ENCODE peak calls at places on chromosomes 11 and 22, in ten cellular contexts. Q is transverse colon; Y is IMR-90; S is HL-60; V is left ventricle myocardium inferior; R is endodermal cell; X is uterus; T is effector memory CD4-positive, alpha-beta T cell; A is stomach; P is WERI-Rb-1. H is an unnamed sample. For H3K27me3, the result is how much of the 10 kb centered on the place peaks cover.

GRCh38 chr11:57294225-57295131 is 30.3 kb downstream of the TNKS1BP1 start:
- DNase-seq in Q (peak), A (peak), S (no peak), X (no peak), Y (peak), P (no peak), R (no peak), T (no peak), V (no peak), H (no peak)

GRCh38 chr22:46355996-46356471 is 20.5 kb downstream of the TRMU start:
- DNase-seq in P (no peak), Y (no peak), Q (peak), T (no peak), A (no peak), S (no peak), R (no peak), X (no peak), V (no peak), H (no peak)

GRCh38 chr11:134046681-134047449 is 22.0 kb upstream of the JAM3 start:
- DNase-seq in S (no peak), X (no peak), R (no peak), T (no peak), Q (no peak), A (no peak), Y (no peak), V (no peak), P (no peak), H (no peak)

GRCh38 chr11:28104984-28105383 is 3.0 kb downstream of the KIF18A start:
- DNase-seq in Q (no peak), X (no peak), P (no peak), Y (no peak), R (no peak), T (no peak), S (no peak), A (no peak), V (no peak), H (no peak)

GRCh38 chr11:15969281-15969680 is 387.1 kb downstream of the SOX6 start:
- DNase-seq in S (peak), Q (peak), T (no peak), R (peak), P (peak), X (peak), V (peak), A (peak), Y (peak), H (no peak)

GRCh38 chr11:20049231-20049630 is 111.0 kb downstream of the DBX1 start:
- DNase-seq in R (peak), S (no peak), V (no peak), P (no peak), T (no peak), Y (no peak), X (peak), Q (no peak), A (no peak), H (no peak)

GRCh38 chr22:18154821-18155390 is 4.9 kb downstream of the USP18 start:
- DNase-seq in V (no peak), R (no peak), Q (no peak), A (no peak), T (no peak), Y (no peak), S (no peak), P (no peak), X (no peak), H (no peak)

GRCh38 chr22:46357186-46357500 is 21.6 kb downstream of the TRMU start:
- DNase-seq in S (no peak), X (no peak), V (no peak), Q (no peak), Y (no peak), P (no peak), T (no peak), R (no peak), A (no peak), H (no peak)

GRCh38 chr22:46637711-46638600 is 17.8 kb downstream of the GRAMD4 start:
- DNase-seq in S (no peak), Y (no peak), V (no peak), R (no peak), A (no peak), P (no peak), T (no peak), Q (no peak), X (no peak), H (no peak)

GRCh38 chr22:22935546-22936157 is 48.0 kb downstream of the IGLL5 start:
- DNase-seq in P (no peak), V (no peak), X (no peak), T (no peak), Y (no peak), A (peak), S (no peak), R (peak), Q (peak), H (no peak)

GRCh38 chr11:94938399-94939055 is 34.8 kb downstream of the CWC15 start:
- DNase-seq in Y (peak), R (no peak), A (no peak), S (no peak), Q (no peak), T (no peak), P (no peak), V (peak), X (peak), H (no peak)

GRCh38 chr11:44542372-44542771 is 23.1 kb upstream of the CD82 start:
- DNase-seq in T (no peak), A (no peak), S (no peak), R (no peak), Y (no peak), V (no peak), X (no peak), P (no peak), Q (no peak), H (no peak)
- H3K27ac ChIP-seq in T (no peak), A (no peak), S (no peak), R (no peak), Y (no peak), V (no peak), X (no peak), P (no peak), Q (no peak), H (no peak)

GRCh38 chr11:13923716-13924650 is 38.5 kb upstream of the SPON1 start:
- DNase-seq in V (no peak), Y (no peak), R (no peak), P (no peak), X (no peak), T (no peak), S (no peak), Q (no peak), A (no peak), H (peak)
- H3K4me3 ChIP-seq in V (no peak), Y (no peak), R (no peak), P (no peak), X (no peak), T (peak), S (no peak), Q (no peak), A (no peak), H (peak)

GRCh38 chr11:65315866-65316233 is 1.2 kb downstream of the CDC42EP2 start:
- DNase-seq in R (no peak), Q (no peak), V (no peak), Y (no peak), X (no peak), T (no peak), S (no peak), P (no peak), A (no peak), H (no peak)

GRCh38 chr11:65315204-65315865 is 669 bp downstream of the CDC42EP2 start:
- DNase-seq in R (peak), Y (peak), P (peak), S (peak), X (peak), A (peak), T (peak), Q (peak), V (peak), H (peak)

GRCh38 chr11:65316311-65316978 is 1.8 kb downstream of the CDC42EP2 start:
- DNase-seq in Y (peak), Q (peak), R (peak), S (peak), A (no peak), P (no peak), V (peak), T (no peak), X (peak), H (no peak)

GRCh38 chr11:65316979-65317786 is 2.5 kb downstream of the CDC42EP2 start:
- DNase-seq in P (peak), V (peak), T (no peak), A (peak), Y (peak), Q (peak), X (peak), S (no peak), R (peak), H (no peak)

DNA sequence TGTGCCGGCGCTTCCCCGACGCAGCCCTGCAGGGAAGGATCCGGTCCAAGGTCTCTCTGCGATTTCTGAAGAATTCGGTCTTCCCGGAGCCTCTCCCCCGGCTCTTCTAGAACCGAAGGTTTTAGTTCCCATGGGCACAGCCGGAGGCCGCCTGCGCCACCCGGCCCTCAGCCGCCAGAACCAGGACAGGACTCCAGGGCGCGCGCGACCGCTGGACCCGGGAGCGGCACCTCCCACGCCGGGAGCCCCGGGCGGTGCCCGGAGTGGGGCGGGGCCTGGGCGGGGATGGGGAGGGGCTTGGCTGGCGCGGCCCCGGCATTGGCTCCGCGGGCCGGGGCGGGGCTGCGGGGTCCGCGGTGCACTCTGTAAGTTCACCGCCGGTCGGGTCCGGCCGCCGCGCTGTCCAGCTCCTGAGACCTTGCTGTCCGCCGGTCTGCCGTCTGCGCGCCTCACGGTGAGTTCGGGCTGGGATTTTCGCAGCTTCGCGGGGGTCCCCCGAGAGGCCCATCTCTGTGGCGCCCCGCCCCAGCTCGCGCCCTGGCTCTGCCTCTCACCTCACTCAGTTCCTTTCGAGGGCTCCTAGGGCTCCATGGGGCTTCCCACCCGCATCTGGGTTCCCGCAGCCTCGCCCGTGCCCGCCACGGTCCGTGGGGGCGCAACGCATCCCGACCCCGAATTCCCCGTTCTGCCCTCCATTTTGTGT is at the start of gene CDC42EP2:
- DNase-seq in X (peak), Y (peak), V (peak), Q (peak), R (peak), P (peak), A (peak), T (peak), S (peak), H (peak)
- H3K27me3 ChIP-seq in X (under half), Y (under half), V (under half), Q (under half), R (under half), P (under half), A (under half), T (under half), S (under half), H (under half)

DNA sequence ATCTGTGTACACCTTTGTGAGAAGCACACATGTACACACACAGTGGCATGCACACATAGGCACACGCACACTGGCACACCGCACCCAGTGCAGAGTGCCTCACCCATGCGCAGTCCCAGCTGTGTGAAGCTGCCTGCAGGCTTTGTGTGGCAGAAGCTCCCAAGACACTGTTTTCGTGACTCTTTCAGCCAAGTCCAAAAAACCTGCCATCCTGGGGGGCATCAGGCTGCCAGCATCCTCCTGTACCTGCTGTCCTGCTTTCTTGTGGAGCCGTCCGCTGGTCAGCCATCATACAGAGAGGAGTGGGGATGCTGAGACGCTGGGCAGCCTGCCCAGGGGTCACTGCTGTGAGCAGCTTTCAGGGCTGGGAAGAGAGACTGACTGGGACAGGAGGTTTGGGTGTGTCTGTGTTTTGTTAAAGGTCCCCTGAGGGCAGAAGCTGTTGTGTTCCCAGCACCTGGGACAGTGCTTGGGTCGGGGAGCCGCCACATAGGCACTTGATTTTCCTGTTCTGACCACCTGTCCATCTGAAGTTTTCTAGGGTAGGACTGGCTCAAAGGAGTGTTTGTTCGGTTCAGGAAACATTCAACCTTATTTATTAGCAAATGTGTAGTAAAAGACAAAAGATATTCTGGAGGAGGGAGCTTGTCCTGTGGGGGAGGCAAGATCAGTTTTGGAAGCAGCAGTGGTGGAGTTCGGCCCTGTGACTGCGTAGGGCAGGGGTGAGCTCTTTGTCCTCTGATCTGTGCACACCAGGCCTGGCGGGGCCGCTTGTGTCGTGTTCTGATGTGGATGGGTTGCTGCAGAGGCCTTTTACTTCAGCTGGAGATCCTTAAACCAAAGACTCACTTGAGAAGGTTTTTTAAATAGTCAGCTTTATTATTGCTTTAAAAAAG is 29.7 kb downstream of the AP2A2 start:
- DNase-seq in P (no peak), S (no peak), R (no peak), T (no peak), V (no peak), A (no peak), Q (peak), X (no peak), Y (no peak), H (no peak)
- H3K27ac ChIP-seq in P (no peak), S (no peak), R (peak), T (no peak), V (no peak), A (peak), Q (peak), X (no peak), Y (no peak), H (no peak)

DNA sequence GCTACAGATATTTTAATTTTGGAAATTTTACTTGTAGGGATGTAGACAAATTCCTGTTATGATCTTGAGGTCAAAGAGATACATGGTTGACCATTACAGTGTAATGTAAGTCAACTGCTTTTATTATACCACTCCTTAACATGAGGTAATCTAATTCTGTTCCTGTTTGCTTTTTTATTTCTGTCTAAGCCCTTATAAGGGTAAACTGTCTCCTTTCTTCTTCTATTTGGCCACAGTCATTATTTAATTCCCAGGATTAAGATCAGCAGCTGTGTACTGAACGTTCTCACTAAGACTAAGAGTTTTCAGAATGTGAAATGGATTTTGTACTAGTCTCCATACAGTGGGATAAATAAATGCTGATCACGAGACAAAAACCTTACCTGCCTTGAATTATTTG is 32.8 kb downstream of the C2CD3 start:
- DNase-seq in V (no peak), X (no peak), Q (no peak), T (no peak), S (no peak), R (no peak), Y (peak), A (no peak), P (no peak), H (no peak)
- H3K4me3 ChIP-seq in V (no peak), X (no peak), Q (no peak), T (no peak), S (no peak), R (no peak), Y (no peak), A (no peak), P (no peak), H (no peak)

GRCh38 chr11:64745219-64745522 is 1.2 kb upstream of the RASGRP2 start:
- DNase-seq in Q (peak), T (peak), R (peak), V (peak), S (peak), A (peak), X (peak), Y (no peak), P (no peak), H (peak)
- H3K27me3 ChIP-seq in Q (half or more), T (under half), R (half or more), V (under half), S (under half), A (half or more), X (under half), Y (half or more), P (under half), H (under half)

GRCh38 chr11:111365722-111366559 is 13.1 kb downstream of the POU2AF1 start:
- DNase-seq in X (no peak), R (no peak), A (no peak), Q (no peak), P (no peak), Y (no peak), S (no peak), T (no peak), V (no peak), H (no peak)

GRCh38 chr11:111370270-111370901 is 8.7 kb downstream of the POU2AF1 start:
- DNase-seq in Y (no peak), S (no peak), X (no peak), A (no peak), R (no peak), P (no peak), Q (no peak), T (no peak), V (no peak), H (no peak)

GRCh38 chr11:111366560-111367410 is 12.3 kb downstream of the POU2AF1 start:
- DNase-seq in Y (no peak), R (no peak), P (no peak), V (no peak), Q (no peak), S (no peak), A (no peak), T (no peak), X (no peak), H (no peak)

GRCh38 chr11:111367411-111368284 is 11.4 kb downstream of the POU2AF1 start:
- DNase-seq in T (no peak), P (no peak), S (no peak), Q (peak), R (no peak), V (no peak), A (no peak), Y (no peak), X (no peak), H (no peak)

DNA sequence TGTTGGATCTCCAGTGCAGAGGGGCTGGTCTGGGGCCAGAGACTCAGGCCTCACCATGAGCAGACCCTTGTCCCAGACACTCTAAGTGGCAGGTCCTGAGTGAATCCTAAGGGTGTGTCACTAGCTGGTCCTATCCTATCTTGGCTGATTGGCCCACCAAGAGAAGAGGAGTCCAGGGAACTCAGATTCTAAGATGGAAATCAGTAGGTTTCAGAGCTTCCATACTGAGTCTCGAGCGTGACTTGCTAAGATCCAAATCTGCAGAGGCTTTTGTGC is 10.9 kb downstream of the POU2AF1 start:
- DNase-seq in S (no peak), Y (no peak), Q (no peak), V (no peak), R (no peak), T (no peak), P (no peak), X (no peak), A (no peak), H (no peak)
- H3K27ac ChIP-seq in S (no peak), Y (no peak), Q (peak), V (no peak), R (no peak), T (no peak), P (no peak), X (no peak), A (peak), H (no peak)

GRCh38 chr22:40345271-40345670 is 1.0 kb upstream of the ADSL start:
- DNase-seq in S (no peak), Y (peak), Q (peak), A (no peak), V (no peak), T (peak), P (no peak), X (no peak), R (no peak), H (peak)
- H3K4me3 ChIP-seq in S (peak), Y (no peak), Q (no peak), A (peak), V (peak), T (peak), P (peak), X (no peak), R (peak), H (peak)

DNA sequence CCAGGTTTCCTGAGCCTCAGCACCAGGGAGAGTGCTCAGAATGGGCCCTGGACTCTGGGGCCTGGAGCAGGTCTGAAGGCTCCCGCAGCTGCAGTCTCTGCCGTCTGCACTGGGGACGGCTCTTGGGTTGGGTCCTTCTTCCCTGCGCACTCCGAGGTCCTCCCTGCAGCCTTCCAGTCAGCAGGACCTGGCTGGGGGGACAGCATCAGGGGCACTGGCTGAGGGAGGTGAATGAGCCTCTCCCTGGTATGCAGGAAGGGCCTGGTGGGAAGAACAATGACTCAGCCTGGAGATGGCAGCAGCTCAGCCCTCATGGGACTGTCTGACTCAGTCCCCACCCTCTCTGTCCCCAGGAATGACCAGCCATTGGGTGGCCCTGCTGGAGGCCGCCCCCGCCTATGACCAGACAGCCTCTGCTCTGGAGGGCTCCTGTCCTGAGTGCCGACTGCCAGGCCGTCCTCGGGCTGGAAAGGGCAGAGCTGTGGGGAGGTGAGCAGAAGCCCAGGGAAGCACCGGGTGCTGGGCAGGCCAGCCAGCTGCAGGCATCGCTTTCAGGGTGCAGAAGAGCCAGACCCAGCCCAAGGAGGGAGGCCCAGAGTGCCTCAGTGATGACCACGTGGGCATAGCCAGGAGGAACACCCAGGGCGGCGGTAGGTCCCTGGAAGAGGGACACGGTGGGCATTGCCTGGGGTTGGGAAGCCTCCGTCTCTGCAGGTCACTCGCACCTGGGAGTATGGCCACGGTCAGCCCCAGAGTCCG is 455.0 kb downstream of the BRD1 start:
- DNase-seq in T (no peak), P (peak), A (peak), S (no peak), V (no peak), X (no peak), Y (no peak), Q (no peak), R (peak), H (no peak)
- H3K27me3 ChIP-seq in T (under half), P (under half), A (half or more), S (under half), V (half or more), X (under half), Y (under half), Q (under half), R (under half), H (under half)

H was measured in CD4-positive, alpha-beta memory T cell.